ENCODE peak calls at places on chromosome 13, in four cellular contexts. R is DND-41, K is GM04504, N is HCEC 1CT. O is an unnamed sample.

GRCh38 chr13:94056362-94056990 is 423.0 kb downstream of the DCT start:
- DNase-seq in R (no peak), K (no peak), N (no peak), O (no peak)

GRCh38 chr13:21242236-21242635 is 65.8 kb downstream of the MRPL57 start:
- DNase-seq in R (peak), K (no peak), N (no peak), O (no peak)

GRCh38 chr13:114131581-114132418 is 623 bp downstream of the RASA3 start:
- DNase-seq in R (peak), K (no peak), N (peak), O (no peak)

GRCh38 chr13:111658150-111659100 is 338.0 kb downstream of the TEX29 start:
- DNase-seq in R (no peak), K (no peak), N (no peak), O (no peak)

GRCh38 chr13:61110804-61111203 is 304.8 kb downstream of the PCDH20 start:
- DNase-seq in R (no peak), K (no peak), N (no peak), O (no peak)

GRCh38 chr13:34159946-34160345 is 342.0 kb downstream of the RFC3 start:
- DNase-seq in R (no peak), K (no peak), N (no peak), O (no peak)

GRCh38 chr13:100666124-100666523 is 8.5 kb downstream of the TMTC4 start:
- DNase-seq in R (no peak), K (no peak), N (no peak), O (no peak)

GRCh38 chr13:21435710-21436151 is 23.4 kb downstream of the ZDHHC20 start:
- DNase-seq in R (no peak), K (peak), N (peak), O (peak)

GRCh38 chr13:53073711-53074110 is 45.1 kb downstream of the OLFM4 start:
- DNase-seq in R (no peak), K (no peak), N (no peak), O (no peak)

GRCh38 chr13:99998261-99998660 is 16.7 kb downstream of the ZIC2 start:
- DNase-seq in R (no peak), K (no peak), N (no peak), O (no peak)

GRCh38 chr13:49258097-49258796 is 10.5 kb downstream of the CDADC1 start:
- DNase-seq in R (no peak), K (no peak), N (peak), O (no peak)

GRCh38 chr13:100124265-100124664 is 35.4 kb downstream of the PCCA start:
- DNase-seq in R (no peak), K (no peak), N (peak), O (no peak)

GRCh38 chr13:110250258-110250891 is 56.6 kb downstream of the COL4A1 start:
- DNase-seq in R (no peak), K (peak), N (peak), O (no peak)

GRCh38 chr13:112893570-112894422 is 75.2 kb upstream of the MCF2L start:
- DNase-seq in R (peak), K (no peak), N (no peak), O (peak)

GRCh38 chr13:48902421-48902820 is 73.3 kb upstream of the FNDC3A start:
- DNase-seq in R (no peak), K (peak), N (peak), O (peak)

GRCh38 chr13:37395544-37395943 is 203.0 kb downstream of the POSTN start:
- DNase-seq in R (no peak), K (no peak), N (no peak), O (no peak)

GRCh38 chr13:39578821-39579291 is 24.1 kb downstream of the LHFPL6 start:
- DNase-seq in R (no peak), K (no peak), N (no peak), O (no peak)

GRCh38 chr13:23709521-23709920 is 139.3 kb downstream of the TNFRSF19 start:
- DNase-seq in R (no peak), K (no peak), N (peak), O (no peak)

GRCh38 chr13:105059786-105060185 is 1475.7 kb downstream of the EFNB2 start:
- DNase-seq in R (peak), K (no peak), N (no peak), O (no peak)

GRCh38 chr13:48954086-48954485 is 21.6 kb upstream of the FNDC3A start:
- DNase-seq in R (no peak), K (no peak), N (no peak), O (peak)

GRCh38 chr13:105485061-105485460 is 1050.4 kb downstream of the EFNB2 start:
- DNase-seq in R (no peak), K (no peak), N (no peak), O (no peak)

GRCh38 chr13:47723898-47724297 is 277.2 kb downstream of the SUCLA2 start:
- DNase-seq in R (no peak), K (no peak), N (no peak), O (no peak)